ENCODE peak calls at places on chromosomes 5 and 9, in four cellular contexts. N is brain microvascular endothelial cell, X is aorta, Z is fibroblast of mammary gland. T is an unnamed sample.

GRCh38 chr9:112112519-112112918 is 62.6 kb downstream of the SUSD1 start:
- DNase-seq in X (no peak), N (peak), Z (peak), T (peak)

GRCh38 chr9:64773491-64773931 is 511.5 kb downstream of the FOXD4L5 start:
- DNase-seq in X (peak), N (no peak), Z (no peak), T (peak)

GRCh38 chr5:172110260-172110815 is 77.7 kb downstream of the STK10 start:
- DNase-seq in X (no peak), Z (no peak), N (no peak), T (peak)

GRCh38 chr5:177959315-177959714 is 36.7 kb downstream of the PROP1 start:
- DNase-seq in Z (no peak), X (no peak), N (no peak), T (no peak)

GRCh38 chr9:109934499-109935214 is 154.7 kb downstream of the PALM2AKAP2 start:
- DNase-seq in N (peak), X (no peak), Z (no peak), T (peak)

GRCh38 chr5:509632-510185 is 14.5 kb downstream of the SLC9A3 start:
- DNase-seq in N (no peak), X (no peak), Z (no peak), T (no peak)

GRCh38 chr5:169413416-169413815 is 112.5 kb upstream of the SLIT3 start:
- DNase-seq in N (no peak), X (no peak), Z (peak), T (no peak)

GRCh38 chr5:143542798-143543144 is 139.3 kb upstream of the NR3C1 start:
- DNase-seq in Z (no peak), X (no peak), N (no peak), T (no peak)

GRCh38 chr5:107104774-107105050 is 566.0 kb downstream of the EFNA5 start:
- DNase-seq in X (no peak), Z (no peak), N (no peak), T (peak)

GRCh38 chr9:70679845-70680244 is 265.4 kb upstream of the KLF9 start:
- DNase-seq in Z (peak), N (no peak), X (no peak), T (peak)

GRCh38 chr9:112764344-112764743 is 13.8 kb downstream of the SNX30 start:
- DNase-seq in X (no peak), Z (peak), N (peak), T (peak)

GRCh38 chr5:77012601-77013000 is 17.6 kb upstream of the AGGF1 start:
- DNase-seq in Z (peak), N (no peak), X (no peak), T (peak)

GRCh38 chr5:116517557-116517956 is 57.1 kb downstream of the SEMA6A start:
- DNase-seq in X (no peak), N (no peak), Z (no peak), T (no peak)

GRCh38 chr9:27476870-27477269 is 47.2 kb upstream of the IFNK start:
- DNase-seq in Z (no peak), X (no peak), N (no peak), T (no peak)

GRCh38 chr5:79573983-79574890 is 38.0 kb upstream of the TENT2 start:
- DNase-seq in X (no peak), Z (no peak), N (no peak), T (no peak)

GRCh38 chr5:116145416-116145815 is 60.6 kb downstream of the COMMD10 start:
- DNase-seq in X (no peak), N (no peak), Z (no peak), T (no peak)

GRCh38 chr5:139454568-139455290 is 7.8 kb downstream of the ECSCR start:
- DNase-seq in X (peak), N (no peak), Z (no peak), T (no peak)

GRCh38 chr5:15634771-15635347 is 134.9 kb downstream of the FBXL7 start:
- DNase-seq in N (no peak), Z (no peak), X (no peak), T (no peak)

GRCh38 chr5:151549713-151550112 is 41.4 kb downstream of the FAT2 start:
- DNase-seq in N (no peak), X (no peak), Z (no peak), T (no peak)

GRCh38 chr5:180396931-180397330 is 43.8 kb upstream of the GFPT2 start:
- DNase-seq in X (peak), N (no peak), Z (no peak), T (no peak)

GRCh38 chr5:90602681-90603080 is 44.1 kb downstream of the ADGRV1 start:
- DNase-seq in N (no peak), Z (no peak), X (no peak), T (no peak)

GRCh38 chr5:38720691-38721361 is 125.0 kb upstream of the OSMR start:
- DNase-seq in X (no peak), Z (no peak), N (no peak), T (no peak)

GRCh38 chr5:180790020-180790419 is 12.6 kb downstream of the MGAT1 start:
- DNase-seq in N (no peak), Z (peak), X (no peak), T (no peak)

GRCh38 chr5:151499636-151500035 is 52.2 kb downstream of the SLC36A1 start:
- DNase-seq in N (no peak), X (no peak), Z (no peak), T (peak)

GRCh38 chr9:16869140-16869903 is 1.1 kb downstream of the BNC2 start:
- DNase-seq in N (no peak), Z (peak), X (no peak), T (peak)

GRCh38 chr5:128002420-128002819 is 81.1 kb upstream of the SLC12A2 start:
- DNase-seq in Z (no peak), X (no peak), N (no peak), T (no peak)

GRCh38 chr5:108003178-108003577 is 332.4 kb upstream of the EFNA5 start:
- DNase-seq in Z (peak), N (peak), X (no peak), T (peak)

GRCh38 chr9:16828335-16829281 is 41.9 kb downstream of the BNC2 start:
- DNase-seq in X (peak), N (peak), Z (peak), T (peak)

GRCh38 chr9:74497750-74498615 is 848 bp downstream of the RORB start:
- DNase-seq in Z (peak), X (peak), N (no peak), T (peak)

GRCh38 chr5:177980776-177981175 is 15.3 kb downstream of the PROP1 start:
- DNase-seq in N (no peak), Z (no peak), X (no peak), T (no peak)

GRCh38 chr5:119273391-119273839 is 82.4 kb upstream of the TNFAIP8 start:
- DNase-seq in X (no peak), Z (no peak), N (no peak), T (no peak)

DNA sequence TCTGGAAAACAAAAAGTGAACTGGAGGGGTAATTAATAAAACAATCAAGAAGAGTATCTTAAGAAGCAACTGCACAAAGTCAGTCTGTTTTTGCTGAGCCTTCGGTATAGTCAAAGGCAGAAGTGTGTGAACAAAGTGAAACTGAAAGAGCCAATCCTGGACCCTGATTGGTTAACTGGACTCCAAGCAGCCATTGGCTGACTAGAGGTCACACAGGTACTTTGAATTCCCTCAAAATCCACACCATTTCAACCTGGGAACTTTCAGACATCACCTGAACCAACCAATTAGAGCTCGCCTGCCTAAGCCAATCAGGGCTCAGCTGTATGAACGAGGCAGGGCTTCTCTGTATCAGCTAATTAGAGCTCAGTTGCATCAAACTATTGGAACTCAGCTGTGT is 286.7 kb downstream of the TLE4 start:
- DNase-seq in N (peak), X (no peak), Z (peak), T (peak)
- H3K4me3 ChIP-seq in N (no peak), X (no peak), Z (no peak), T (no peak)

DNA sequence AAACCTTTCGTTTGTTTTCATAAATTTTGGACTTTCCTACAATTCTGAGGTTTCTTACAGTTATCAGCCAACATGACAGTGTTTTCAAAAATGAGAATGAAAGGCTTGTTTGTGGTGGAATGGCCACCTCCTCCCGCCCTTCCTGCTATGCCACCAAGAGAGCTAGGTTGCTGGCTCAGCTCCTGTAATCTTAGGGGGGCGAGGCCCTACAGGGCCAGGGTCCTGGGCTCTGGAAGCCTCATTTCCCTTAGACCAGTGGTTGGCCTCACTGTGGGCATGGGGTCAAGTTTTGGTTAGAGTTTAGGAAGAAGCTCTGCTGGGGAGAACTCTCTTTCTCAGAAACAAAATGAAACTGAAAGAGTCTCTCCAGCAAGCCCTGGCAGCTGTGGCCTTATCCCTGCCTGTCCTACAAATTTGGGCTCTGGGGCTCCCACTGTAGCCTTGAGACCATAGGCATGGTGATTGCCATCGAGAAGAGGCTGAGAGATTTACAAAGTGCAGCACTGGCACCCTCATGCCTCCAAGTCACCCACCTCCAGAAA is 66.2 kb downstream of the IRX1 start:
- DNase-seq in N (no peak), X (no peak), Z (no peak), T (no peak)
- H3K4me3 ChIP-seq in N (no peak), X (no peak), Z (no peak), T (no peak)

GRCh38 chr5:2660305-2660704 is 91.2 kb downstream of the IRX2 start:
- DNase-seq in X (no peak), Z (no peak), N (no peak), T (no peak)
- H3K4me3 ChIP-seq in X (no peak), Z (no peak), N (no peak), T (no peak)

GRCh38 chr5:176899296-176899891 is at the start of gene HK3:
- DNase-seq in X (no peak), N (no peak), Z (no peak), T (no peak)
- H3K4me3 ChIP-seq in X (no peak), N (no peak), Z (no peak), T (no peak)

DNA sequence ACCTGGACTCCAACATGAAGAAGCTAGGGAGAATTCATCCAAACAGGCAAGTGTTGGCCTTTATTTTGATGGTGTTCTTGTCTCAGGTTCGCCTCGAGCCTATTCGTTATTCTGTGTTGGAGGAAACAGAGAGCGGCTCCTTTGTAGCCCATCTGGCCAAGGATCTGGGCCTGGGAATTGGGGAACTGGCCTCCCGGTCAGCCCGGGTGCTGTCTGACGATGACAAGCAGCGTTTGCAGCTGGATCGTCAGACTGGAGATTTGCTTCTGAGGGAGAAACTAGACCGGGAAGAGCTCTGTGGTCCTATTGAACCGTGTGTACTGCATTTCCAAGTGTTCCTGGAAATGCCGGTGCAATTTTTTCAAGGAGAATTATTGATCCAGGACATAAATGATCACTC is 367 bp downstream of the PCDHB4 start:
- DNase-seq in Z (no peak), N (no peak), X (no peak), T (no peak)
- H3K4me3 ChIP-seq in Z (no peak), N (no peak), X (peak), T (no peak)

GRCh38 chr5:4199461-4199860 is 603.8 kb downstream of the IRX1 start:
- DNase-seq in X (no peak), Z (no peak), N (no peak), T (no peak)
- H3K4me3 ChIP-seq in X (no peak), Z (no peak), N (no peak), T (no peak)

GRCh38 chr5:7852988-7853387 is 2.1 kb upstream of the CFAP90 start:
- DNase-seq in X (no peak), N (no peak), Z (no peak), T (no peak)

GRCh38 chr5:7851240-7851592 is 283 bp upstream of the CFAP90 start:
- DNase-seq in N (no peak), Z (no peak), X (no peak), T (no peak)

GRCh38 chr5:7850533-7851239 is at the start of gene CFAP90:
- DNase-seq in N (peak), Z (peak), X (peak), T (peak)

GRCh38 chr5:7852542-7852941 is 1.6 kb upstream of the CFAP90 start:
- DNase-seq in X (no peak), N (no peak), Z (peak), T (peak)

GRCh38 chr5:7851617-7852289 is 820 bp upstream of the CFAP90 start:
- DNase-seq in X (no peak), N (no peak), Z (no peak), T (no peak)
- H3K4me3 ChIP-seq in X (no peak), N (no peak), Z (no peak), T (no peak)

GRCh38 chr5:6548752-6549151 is 84.1 kb downstream of the NSUN2 start:
- DNase-seq in Z (no peak), X (no peak), N (no peak), T (no peak)

GRCh38 chr5:6551287-6551954 is 81.4 kb downstream of the NSUN2 start:
- DNase-seq in N (peak), Z (peak), X (peak), T (peak)

GRCh38 chr5:6552612-6553011 is 80.2 kb downstream of the NSUN2 start:
- DNase-seq in N (no peak), Z (no peak), X (peak), T (no peak)

GRCh38 chr5:6551955-6552313 is 80.9 kb downstream of the NSUN2 start:
- DNase-seq in Z (no peak), X (no peak), N (no peak), T (no peak)

GRCh38 chr5:6550628-6551027 is 82.2 kb downstream of the NSUN2 start:
- DNase-seq in Z (no peak), X (no peak), N (no peak), T (no peak)
- H3K4me3 ChIP-seq in Z (no peak), X (no peak), N (no peak), T (no peak)

GRCh38 chr9:121700831-121701419 is 49.5 kb downstream of the DAB2IP start:
- DNase-seq in X (no peak), Z (no peak), N (no peak), T (no peak)
- H3K4me3 ChIP-seq in X (no peak), Z (no peak), N (peak), T (no peak)

T was measured in cardiac fibroblast.